ENCODE peak calls at places on chromosomes 2 and 18, in ten cellular contexts. T, H, V, M, Y, C, E, P, U and Q are unnamed samples.

GRCh38 chr2:26515771-26516170 is 37.8 kb upstream of the OTOF start:
- DNase-seq in T (no peak), H (no peak), V (no peak), M (no peak), Y (no peak), C (no peak), E (no peak), P (no peak), U (no peak), Q (no peak)

GRCh38 chr2:105510761-105511669 is 112.2 kb upstream of the FHL2 start:
- DNase-seq in T (no peak), H (no peak), V (no peak), M (peak), Y (peak), C (peak), E (no peak), P (no peak), U (no peak), Q (no peak)

GRCh38 chr18:3450358-3451107 is 561 bp downstream of the TGIF1 start:
- DNase-seq in T (no peak), H (peak), V (peak), M (no peak), Y (peak), C (peak), E (peak), P (peak), U (no peak), Q (no peak)

GRCh38 chr2:26550276-26551015 is 72.5 kb upstream of the OTOF start:
- DNase-seq in T (peak), H (no peak), V (no peak), M (no peak), Y (no peak), C (no peak), E (peak), P (no peak), U (no peak), Q (no peak)

GRCh38 chr2:33018271-33018670 is 71.5 kb downstream of the LTBP1 start:
- DNase-seq in T (no peak), H (no peak), V (no peak), M (no peak), Y (peak), C (no peak), E (no peak), P (no peak), U (no peak), Q (no peak)

GRCh38 chr2:69122271-69122670 is 109.3 kb downstream of the ANTXR1 start:
- DNase-seq in T (no peak), H (no peak), V (no peak), M (peak), Y (no peak), C (peak), E (no peak), P (no peak), U (no peak), Q (no peak)

GRCh38 chr2:6326958-6327357 is 538.7 kb downstream of the CMPK2 start:
- DNase-seq in T (no peak), H (no peak), V (no peak), M (no peak), Y (no peak), C (no peak), E (no peak), P (no peak), U (no peak), Q (no peak)

GRCh38 chr18:75544496-75544895 is 117.0 kb upstream of the SMIM21 start:
- DNase-seq in T (no peak), H (no peak), V (no peak), M (no peak), Y (no peak), C (peak), E (no peak), P (no peak), U (peak), Q (no peak)

GRCh38 chr2:66496680-66497420 is 61.9 kb downstream of the MEIS1 start:
- DNase-seq in T (no peak), H (no peak), V (no peak), M (no peak), Y (no peak), C (no peak), E (no peak), P (no peak), U (no peak), Q (no peak)

GRCh38 chr2:113700186-113700841 is 56.1 kb downstream of the SLC35F5 start:
- DNase-seq in T (no peak), H (peak), V (peak), M (no peak), Y (peak), C (peak), E (no peak), P (peak), U (no peak), Q (peak)

GRCh38 chr2:111679202-111679601 is 204.8 kb downstream of the ANAPC1 start:
- DNase-seq in T (no peak), H (no peak), V (no peak), M (no peak), Y (no peak), C (no peak), E (no peak), P (no peak), U (no peak), Q (no peak)

GRCh38 chr2:160044728-160045127 is 17.7 kb downstream of the PLA2R1 start:
- DNase-seq in T (no peak), H (no peak), V (no peak), M (no peak), Y (no peak), C (no peak), E (no peak), P (no peak), U (no peak), Q (no peak)

GRCh38 chr2:175111200-175111657 is 56.8 kb downstream of the ATF2 start:
- DNase-seq in T (no peak), H (peak), V (peak), M (peak), Y (peak), C (peak), E (no peak), P (no peak), U (no peak), Q (peak)

GRCh38 chr2:120758181-120759048 is 22.7 kb downstream of the GLI2 start:
- DNase-seq in T (peak), H (no peak), V (peak), M (no peak), Y (no peak), C (peak), E (peak), P (no peak), U (no peak), Q (no peak)

GRCh38 chr2:233944722-233945121 is 27.5 kb downstream of the TRPM8 start:
- DNase-seq in T (no peak), H (no peak), V (no peak), M (no peak), Y (no peak), C (no peak), E (no peak), P (no peak), U (no peak), Q (no peak)

GRCh38 chr2:235616846-235617245 is 123.0 kb downstream of the AGAP1 start:
- DNase-seq in T (no peak), H (no peak), V (no peak), M (no peak), Y (no peak), C (no peak), E (no peak), P (no peak), U (no peak), Q (no peak)

GRCh38 chr18:39173022-39173421 is 1607.4 kb upstream of the CELF4 start:
- DNase-seq in T (no peak), H (no peak), V (no peak), M (peak), Y (no peak), C (no peak), E (no peak), P (no peak), U (no peak), Q (no peak)

GRCh38 chr2:30147196-30147714 is 448 bp downstream of the YPEL5 start:
- DNase-seq in T (no peak), H (no peak), V (no peak), M (no peak), Y (no peak), C (no peak), E (no peak), P (no peak), U (no peak), Q (no peak)

GRCh38 chr2:65357095-65357958 is 75.1 kb downstream of the SPRED2 start:
- DNase-seq in T (no peak), H (no peak), V (no peak), M (no peak), Y (peak), C (no peak), E (no peak), P (no peak), U (no peak), Q (no peak)

GRCh38 chr2:33366473-33366872 is 110.0 kb upstream of the RASGRP3 start:
- DNase-seq in T (no peak), H (peak), V (peak), M (no peak), Y (no peak), C (no peak), E (peak), P (no peak), U (no peak), Q (no peak)